ENCODE peak calls at places on chromosome 15, in eight cellular contexts. One of them, this sample, is unnamed.

GRCh38 chr15:86444527-86444926 is 364.9 kb downstream of the AGBL1 start:
- DNase-seq in skeletal muscle cell: no peak
- DNase-seq in DND-41: peak; percentile 5
- DNase-seq in HepG2: no peak
- DNase-seq in PC-3: no peak
- DNase-seq in heart left ventricle: no peak
- DNase-seq in lower lobe of right lung: no peak
- DNase-seq in CD8-positive, alpha-beta memory T cell: no peak
- DNase-seq in this sample: no peak

GRCh38 chr15:52005748-52006701 is 13.0 kb upstream of the MAPK6 start:
- DNase-seq in skeletal muscle cell: peak; percentile 29
- DNase-seq in DND-41: no peak
- DNase-seq in HepG2: peak; percentile 70
- DNase-seq in PC-3: peak; percentile 62
- DNase-seq in heart left ventricle: no peak
- DNase-seq in lower lobe of right lung: no peak
- DNase-seq in CD8-positive, alpha-beta memory T cell: no peak
- DNase-seq in this sample: peak; percentile 49

GRCh38 chr15:27768731-27769510 is 330.2 kb downstream of the OCA2 start:
- DNase-seq in skeletal muscle cell: no peak
- DNase-seq in DND-41: no peak
- DNase-seq in HepG2: no peak
- DNase-seq in PC-3: no peak
- DNase-seq in heart left ventricle: no peak
- DNase-seq in lower lobe of right lung: no peak
- DNase-seq in CD8-positive, alpha-beta memory T cell: no peak
- DNase-seq in this sample: no peak

GRCh38 chr15:29935296-29936020 is 113.2 kb upstream of the TJP1 start:
- DNase-seq in skeletal muscle cell: no peak
- DNase-seq in DND-41: no peak
- DNase-seq in HepG2: no peak
- DNase-seq in PC-3: peak; percentile 59
- DNase-seq in heart left ventricle: no peak
- DNase-seq in lower lobe of right lung: no peak
- DNase-seq in CD8-positive, alpha-beta memory T cell: no peak
- DNase-seq in this sample: no peak

GRCh38 chr15:65408370-65409283 is 14.1 kb downstream of the IGDCC4 start:
- DNase-seq in skeletal muscle cell: no peak
- DNase-seq in DND-41: no peak
- DNase-seq in HepG2: no peak
- DNase-seq in PC-3: no peak
- DNase-seq in heart left ventricle: no peak
- DNase-seq in lower lobe of right lung: no peak
- DNase-seq in CD8-positive, alpha-beta memory T cell: no peak
- DNase-seq in this sample: no peak

GRCh38 chr15:33296050-33296449 is 14.7 kb upstream of the RYR3 start:
- DNase-seq in skeletal muscle cell: no peak
- DNase-seq in DND-41: no peak
- DNase-seq in HepG2: no peak
- DNase-seq in PC-3: no peak
- DNase-seq in heart left ventricle: no peak
- DNase-seq in lower lobe of right lung: no peak
- DNase-seq in CD8-positive, alpha-beta memory T cell: no peak
- DNase-seq in this sample: no peak

GRCh38 chr15:34070003-34070402 is 31.0 kb upstream of the AVEN start:
- DNase-seq in skeletal muscle cell: no peak
- DNase-seq in DND-41: no peak
- DNase-seq in HepG2: no peak
- DNase-seq in PC-3: no peak
- DNase-seq in heart left ventricle: no peak
- DNase-seq in lower lobe of right lung: no peak
- DNase-seq in CD8-positive, alpha-beta memory T cell: no peak
- DNase-seq in this sample: no peak

GRCh38 chr15:100341662-100342560 is at the start of gene ADAMTS17:
- DNase-seq in skeletal muscle cell: peak; percentile 56
- DNase-seq in DND-41: peak; percentile 28
- DNase-seq in HepG2: peak; percentile 77
- DNase-seq in PC-3: peak; percentile 95
- DNase-seq in heart left ventricle: peak; percentile 95
- DNase-seq in lower lobe of right lung: peak; percentile 96
- DNase-seq in CD8-positive, alpha-beta memory T cell: peak; percentile 95
- DNase-seq in this sample: peak; percentile 70

GRCh38 chr15:69685524-69686452 is 233.2 kb downstream of the RPLP1 start:
- DNase-seq in skeletal muscle cell: no peak
- DNase-seq in DND-41: no peak
- DNase-seq in HepG2: no peak
- DNase-seq in PC-3: no peak
- DNase-seq in heart left ventricle: no peak
- DNase-seq in lower lobe of right lung: peak; percentile 62
- DNase-seq in CD8-positive, alpha-beta memory T cell: no peak
- DNase-seq in this sample: no peak

GRCh38 chr15:57703387-57703786 is 3.1 kb upstream of the POLR2M start:
- DNase-seq in skeletal muscle cell: no peak
- DNase-seq in DND-41: peak; percentile 34
- DNase-seq in HepG2: no peak
- DNase-seq in PC-3: peak; percentile 70
- DNase-seq in heart left ventricle: no peak
- DNase-seq in lower lobe of right lung: no peak
- DNase-seq in CD8-positive, alpha-beta memory T cell: peak; percentile 26
- DNase-seq in this sample: no peak

GRCh38 chr15:97654677-97655076 is 305.8 kb upstream of the ARRDC4 start:
- DNase-seq in skeletal muscle cell: no peak
- DNase-seq in DND-41: no peak
- DNase-seq in HepG2: no peak
- DNase-seq in PC-3: no peak
- DNase-seq in heart left ventricle: no peak
- DNase-seq in lower lobe of right lung: no peak
- DNase-seq in CD8-positive, alpha-beta memory T cell: no peak
- DNase-seq in this sample: no peak

GRCh38 chr15:74995779-74996765 is 709 bp downstream of the SCAMP5 start:
- DNase-seq in skeletal muscle cell: no peak
- DNase-seq in DND-41: no peak
- DNase-seq in HepG2: peak; percentile 50
- DNase-seq in PC-3: no peak
- DNase-seq in heart left ventricle: peak; percentile 19
- DNase-seq in lower lobe of right lung: no peak
- DNase-seq in CD8-positive, alpha-beta memory T cell: no peak
- DNase-seq in this sample: no peak

GRCh38 chr15:67783303-67783702 is 42.0 kb upstream of the SKOR1 start:
- DNase-seq in skeletal muscle cell: no peak
- DNase-seq in DND-41: peak; percentile 90
- DNase-seq in HepG2: no peak
- DNase-seq in PC-3: no peak
- DNase-seq in heart left ventricle: no peak
- DNase-seq in lower lobe of right lung: no peak
- DNase-seq in CD8-positive, alpha-beta memory T cell: peak; percentile 64
- DNase-seq in this sample: no peak

GRCh38 chr15:70153948-70154439 is 56.3 kb upstream of the TLE3 start:
- DNase-seq in skeletal muscle cell: no peak
- DNase-seq in DND-41: no peak
- DNase-seq in HepG2: no peak
- DNase-seq in PC-3: no peak
- DNase-seq in heart left ventricle: no peak
- DNase-seq in lower lobe of right lung: no peak
- DNase-seq in CD8-positive, alpha-beta memory T cell: no peak
- DNase-seq in this sample: no peak

GRCh38 chr15:69854521-69855171 is 243.1 kb downstream of the TLE3 start:
- DNase-seq in skeletal muscle cell: peak; percentile 84
- DNase-seq in DND-41: no peak
- DNase-seq in HepG2: no peak
- DNase-seq in PC-3: peak; percentile 33
- DNase-seq in heart left ventricle: no peak
- DNase-seq in lower lobe of right lung: no peak
- DNase-seq in CD8-positive, alpha-beta memory T cell: no peak
- DNase-seq in this sample: peak; percentile 98

GRCh38 chr15:40137011-40137906 is 23.6 kb upstream of the BUB1B start:
- DNase-seq in skeletal muscle cell: no peak
- DNase-seq in DND-41: no peak
- DNase-seq in HepG2: no peak
- DNase-seq in PC-3: peak; percentile 25
- DNase-seq in heart left ventricle: no peak
- DNase-seq in lower lobe of right lung: no peak
- DNase-seq in CD8-positive, alpha-beta memory T cell: no peak
- DNase-seq in this sample: no peak

GRCh38 chr15:25060472-25060803 is 105.7 kb downstream of the SNRPN start:
- DNase-seq in skeletal muscle cell: no peak
- DNase-seq in DND-41: peak; percentile 0
- DNase-seq in HepG2: no peak
- DNase-seq in PC-3: no peak
- DNase-seq in heart left ventricle: no peak
- DNase-seq in lower lobe of right lung: peak; percentile 10
- DNase-seq in CD8-positive, alpha-beta memory T cell: no peak
- DNase-seq in this sample: no peak

GRCh38 chr15:25059698-25060471 is 105.1 kb downstream of the SNRPN start:
- DNase-seq in skeletal muscle cell: no peak
- DNase-seq in DND-41: peak; percentile 1
- DNase-seq in HepG2: no peak
- DNase-seq in PC-3: no peak
- DNase-seq in heart left ventricle: no peak
- DNase-seq in lower lobe of right lung: peak; percentile 15
- DNase-seq in CD8-positive, alpha-beta memory T cell: no peak
- DNase-seq in this sample: no peak

GRCh38 chr15:25060996-25061620 is 106.3 kb downstream of the SNRPN start:
- DNase-seq in skeletal muscle cell: no peak
- DNase-seq in DND-41: no peak
- DNase-seq in HepG2: no peak
- DNase-seq in PC-3: no peak
- DNase-seq in heart left ventricle: no peak
- DNase-seq in lower lobe of right lung: peak; percentile 11
- DNase-seq in CD8-positive, alpha-beta memory T cell: no peak
- DNase-seq in this sample: peak; percentile 16

GRCh38 chr15:25062551-25063430 is 108.0 kb downstream of the SNRPN start:
- DNase-seq in skeletal muscle cell: no peak
- DNase-seq in DND-41: no peak
- DNase-seq in HepG2: no peak
- DNase-seq in PC-3: no peak
- DNase-seq in heart left ventricle: no peak
- DNase-seq in lower lobe of right lung: peak; percentile 9
- DNase-seq in CD8-positive, alpha-beta memory T cell: no peak
- DNase-seq in this sample: no peak

DNA sequence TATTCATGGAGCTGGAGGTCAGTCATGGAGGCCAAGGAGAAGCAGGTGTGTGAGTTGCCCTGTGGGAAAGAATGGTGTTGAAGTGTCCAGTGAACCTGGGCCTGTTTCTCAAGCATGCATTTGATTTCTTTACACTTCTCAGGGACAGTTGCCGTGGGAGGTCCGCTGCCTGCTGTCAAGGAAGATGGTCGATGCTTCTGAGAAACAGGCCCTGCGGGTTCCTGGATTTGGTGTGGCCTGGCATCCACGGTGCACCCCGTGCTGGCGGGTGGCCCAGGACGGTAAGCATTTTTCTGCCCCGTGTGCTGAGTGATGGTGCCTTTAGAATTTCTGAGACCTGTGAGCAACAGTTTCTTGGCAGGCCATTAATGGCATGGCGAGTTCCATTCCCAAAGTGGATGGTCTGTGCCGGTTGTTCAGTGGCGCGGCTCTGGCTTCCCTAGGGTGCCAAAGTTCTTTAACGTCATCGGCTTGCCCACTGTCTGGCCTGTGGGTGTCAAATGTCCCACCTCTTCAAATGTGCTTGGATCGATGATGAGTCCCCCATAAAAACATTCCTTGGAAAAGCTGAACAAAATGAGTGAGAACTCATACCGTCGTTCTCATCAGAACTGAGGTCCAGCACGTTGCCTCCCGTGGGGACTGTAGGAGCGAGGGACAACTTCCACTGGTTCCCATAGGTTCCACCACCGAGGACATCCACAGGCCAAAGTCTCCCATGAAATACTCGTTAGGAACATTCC is 107.2 kb downstream of the SNRPN start:
- DNase-seq in skeletal muscle cell: no peak
- DNase-seq in DND-41: no peak
- DNase-seq in HepG2: no peak
- DNase-seq in PC-3: no peak
- DNase-seq in heart left ventricle: no peak
- DNase-seq in lower lobe of right lung: peak; percentile 9
- DNase-seq in CD8-positive, alpha-beta memory T cell: no peak
- DNase-seq in this sample: no peak
- H3K4me3 ChIP-seq in skeletal muscle cell: no peak overlapping the region
- H3K4me3 ChIP-seq in DND-41: no peak overlapping the region
- H3K4me3 ChIP-seq in HepG2: no peak overlapping the region
- H3K4me3 ChIP-seq in PC-3: no peak overlapping the region
- H3K4me3 ChIP-seq in heart left ventricle: no peak overlapping the region
- H3K4me3 ChIP-seq in lower lobe of right lung: no peak overlapping the region
- H3K4me3 ChIP-seq in CD8-positive, alpha-beta memory T cell: peak overlapping the region; percentile 35
- H3K4me3 ChIP-seq in this sample: no peak overlapping the region

GRCh38 chr15:81887913-81888312 is 157.9 kb downstream of the MEX3B start:
- DNase-seq in skeletal muscle cell: peak; percentile 62
- DNase-seq in DND-41: no peak
- DNase-seq in HepG2: no peak
- DNase-seq in PC-3: peak; percentile 44
- DNase-seq in heart left ventricle: no peak
- DNase-seq in lower lobe of right lung: no peak
- DNase-seq in CD8-positive, alpha-beta memory T cell: no peak
- DNase-seq in this sample: peak; percentile 50
- H3K4me3 ChIP-seq in skeletal muscle cell: no peak overlapping the region
- H3K4me3 ChIP-seq in DND-41: no peak overlapping the region
- H3K4me3 ChIP-seq in HepG2: no peak overlapping the region
- H3K4me3 ChIP-seq in PC-3: no peak overlapping the region
- H3K4me3 ChIP-seq in heart left ventricle: no peak overlapping the region
- H3K4me3 ChIP-seq in lower lobe of right lung: no peak overlapping the region
- H3K4me3 ChIP-seq in CD8-positive, alpha-beta memory T cell: no peak overlapping the region
- H3K4me3 ChIP-seq in this sample: no peak overlapping the region

DNA sequence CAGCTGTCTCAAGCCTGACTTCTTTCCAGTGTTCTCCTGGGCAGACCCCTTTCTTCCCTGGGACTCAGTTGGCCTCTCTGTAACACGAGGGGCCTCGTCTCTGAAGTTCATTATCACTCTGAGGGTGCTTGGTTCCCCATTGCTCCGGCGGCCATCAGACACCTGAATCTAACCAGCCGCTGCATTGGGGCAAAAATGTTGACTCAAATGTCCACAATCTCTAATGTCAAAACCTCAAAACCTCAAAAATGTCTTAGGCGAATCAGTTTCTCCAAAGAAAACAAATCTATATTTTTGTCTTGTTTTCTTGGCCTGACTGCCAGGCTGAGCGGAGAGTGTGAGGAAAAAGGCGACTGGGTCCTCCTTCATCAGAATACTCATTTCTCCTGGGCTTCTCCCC is 220.7 kb downstream of the VPS13C start:
- DNase-seq in skeletal muscle cell: no peak
- DNase-seq in DND-41: no peak
- DNase-seq in HepG2: no peak
- DNase-seq in PC-3: no peak
- DNase-seq in heart left ventricle: no peak
- DNase-seq in lower lobe of right lung: no peak
- DNase-seq in CD8-positive, alpha-beta memory T cell: no peak
- DNase-seq in this sample: no peak
- H3K4me3 ChIP-seq in skeletal muscle cell: no peak overlapping the region
- H3K4me3 ChIP-seq in DND-41: no peak overlapping the region
- H3K4me3 ChIP-seq in HepG2: no peak overlapping the region
- H3K4me3 ChIP-seq in PC-3: no peak overlapping the region
- H3K4me3 ChIP-seq in heart left ventricle: no peak overlapping the region
- H3K4me3 ChIP-seq in lower lobe of right lung: no peak overlapping the region
- H3K4me3 ChIP-seq in CD8-positive, alpha-beta memory T cell: no peak overlapping the region
- H3K4me3 ChIP-seq in this sample: no peak overlapping the region

DNA sequence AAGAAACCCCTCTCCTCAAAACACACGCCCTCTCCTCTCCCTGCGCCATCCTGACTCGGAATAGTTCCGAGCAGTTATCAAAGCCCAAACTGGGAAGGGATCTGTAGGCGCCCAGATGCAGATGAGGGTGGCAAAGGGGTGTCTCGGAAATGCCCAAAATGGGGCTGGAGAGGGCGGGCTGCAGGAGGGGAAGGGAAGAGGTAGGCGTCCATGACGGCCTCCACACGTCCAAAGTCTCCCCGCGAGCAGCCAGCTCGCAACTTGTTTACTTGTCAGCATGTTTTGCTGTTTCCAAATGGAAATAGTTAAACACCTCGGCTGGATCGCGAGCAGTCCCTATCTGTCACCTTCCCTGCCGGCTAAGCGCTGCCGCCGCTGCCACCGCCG is 1.4 kb downstream of the NTRK3 start:
- DNase-seq in skeletal muscle cell: no peak
- DNase-seq in DND-41: no peak
- DNase-seq in HepG2: no peak
- DNase-seq in PC-3: no peak
- DNase-seq in heart left ventricle: no peak
- DNase-seq in lower lobe of right lung: no peak
- DNase-seq in CD8-positive, alpha-beta memory T cell: no peak
- DNase-seq in this sample: no peak
- H3K4me3 ChIP-seq in skeletal muscle cell: no peak overlapping the region
- H3K4me3 ChIP-seq in DND-41: no peak overlapping the region
- H3K4me3 ChIP-seq in HepG2: no peak overlapping the region
- H3K4me3 ChIP-seq in PC-3: no peak overlapping the region
- H3K4me3 ChIP-seq in heart left ventricle: peak overlapping the region; percentile 51
- H3K4me3 ChIP-seq in lower lobe of right lung: peak overlapping the region; percentile 47
- H3K4me3 ChIP-seq in CD8-positive, alpha-beta memory T cell: no peak overlapping the region
- H3K4me3 ChIP-seq in this sample: no peak overlapping the region

This sample was measured in SJSA1.